ENCODE peak calls at places on chromosomes 6 and 20, in four cellular contexts. One of them, this sample, is unnamed. For H3K4me1, the result is how much of the 10 kb centered on the place peaks cover.

GRCh38 chr6:51805517-51805916 is 281.9 kb downstream of the PKHD1 start:
- DNase-seq in H1: no peak
- DNase-seq in stomach: no peak
- DNase-seq in HCT116: no peak
- DNase-seq in this sample: no peak

GRCh38 chr6:71402101-71402500 is 113.5 kb downstream of the OGFRL1 start:
- DNase-seq in H1: no peak
- DNase-seq in stomach: no peak
- DNase-seq in HCT116: no peak
- DNase-seq in this sample: no peak

GRCh38 chr6:11318835-11319813 is 86.7 kb upstream of the NEDD9 start:
- DNase-seq in H1: no peak
- DNase-seq in stomach: no peak
- DNase-seq in HCT116: no peak
- DNase-seq in this sample: no peak

GRCh38 chr6:35259946-35260626 is 551 bp downstream of the ZNF76 start:
- DNase-seq in H1: peak
- DNase-seq in stomach: peak
- DNase-seq in HCT116: peak
- DNase-seq in this sample: no peak

GRCh38 chr6:55578537-55579363 is at the start of gene HMGCLL1:
- DNase-seq in H1: peak
- DNase-seq in stomach: no peak
- DNase-seq in HCT116: no peak
- DNase-seq in this sample: no peak

GRCh38 chr6:113860165-113860955 is 3.2 kb downstream of the MARCKS start:
- DNase-seq in H1: no peak
- DNase-seq in stomach: peak
- DNase-seq in HCT116: no peak
- DNase-seq in this sample: peak

GRCh38 chr20:18625907-18626655 is 38.2 kb downstream of the DTD1 start:
- DNase-seq in H1: no peak
- DNase-seq in stomach: no peak
- DNase-seq in HCT116: no peak
- DNase-seq in this sample: no peak

GRCh38 chr6:159168536-159169192 is 536 bp upstream of the FNDC1 start:
- DNase-seq in H1: no peak
- DNase-seq in stomach: peak
- DNase-seq in HCT116: no peak
- DNase-seq in this sample: no peak

GRCh38 chr20:62709537-62709905 is 885 bp downstream of the NTSR1 start:
- DNase-seq in H1: no peak
- DNase-seq in stomach: no peak
- DNase-seq in HCT116: no peak
- DNase-seq in this sample: no peak

GRCh38 chr6:2166717-2167116 is 78.7 kb downstream of the GMDS start:
- DNase-seq in H1: no peak
- DNase-seq in stomach: peak
- DNase-seq in HCT116: no peak
- DNase-seq in this sample: no peak

GRCh38 chr20:48676795-48677447 is 150.9 kb downstream of the PREX1 start:
- DNase-seq in H1: no peak
- DNase-seq in stomach: no peak
- DNase-seq in HCT116: no peak
- DNase-seq in this sample: peak

GRCh38 chr6:4347877-4348276 is 212.5 kb upstream of the ECI2 start:
- DNase-seq in H1: no peak
- DNase-seq in stomach: no peak
- DNase-seq in HCT116: no peak
- DNase-seq in this sample: no peak

GRCh38 chr6:87697581-87698552 is 4.2 kb downstream of the AKIRIN2 start:
- DNase-seq in H1: no peak
- DNase-seq in stomach: no peak
- DNase-seq in HCT116: no peak
- DNase-seq in this sample: no peak

GRCh38 chr6:149855040-149855654 is 9.0 kb downstream of the LRP11 start:
- DNase-seq in H1: no peak
- DNase-seq in stomach: peak
- DNase-seq in HCT116: peak
- DNase-seq in this sample: no peak

DNA sequence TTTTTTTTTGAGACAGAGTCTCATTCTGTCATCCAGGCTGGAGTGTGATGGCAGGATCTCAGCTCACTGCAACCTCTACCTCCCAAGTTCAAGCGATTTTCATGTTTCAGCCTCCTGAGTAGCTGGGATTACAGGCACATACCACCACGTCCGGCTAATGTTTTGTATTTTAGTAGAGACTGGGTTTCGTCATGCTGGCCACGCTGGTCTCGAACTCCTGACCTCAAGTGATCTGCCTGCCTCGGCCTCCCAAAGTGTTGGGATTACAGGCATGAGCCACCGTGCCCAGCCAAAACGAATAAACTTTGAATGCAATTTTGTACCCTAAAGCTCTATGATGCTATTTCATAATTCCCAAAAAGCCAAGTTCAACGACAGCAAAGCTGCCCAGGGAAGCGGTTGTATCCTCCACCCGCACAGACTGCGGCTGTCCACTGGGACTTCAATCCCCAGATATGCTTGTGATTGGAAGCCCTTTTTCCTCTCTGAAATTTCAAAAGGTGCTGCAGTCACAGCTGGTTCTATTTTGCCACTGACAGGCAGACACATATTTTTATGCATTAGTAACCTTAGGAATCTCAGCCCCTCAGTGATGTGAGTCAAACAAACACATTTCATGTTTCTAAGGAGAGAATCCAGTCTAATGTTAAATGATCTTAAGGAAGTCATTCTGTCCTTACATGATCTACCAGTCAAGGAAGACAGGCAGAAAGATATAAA is 8.7 kb upstream of the RAMACL start:
- DNase-seq in H1: no peak
- DNase-seq in stomach: no peak
- DNase-seq in HCT116: no peak
- DNase-seq in this sample: no peak
- H3K4me1 ChIP-seq in H1: under half
- H3K4me1 ChIP-seq in stomach: under half
- H3K4me1 ChIP-seq in HCT116: under half
- H3K4me1 ChIP-seq in this sample: under half

GRCh38 chr6:132814716-132815570 is 574 bp downstream of the RPS12 start:
- DNase-seq in H1: no peak
- DNase-seq in stomach: no peak
- DNase-seq in HCT116: no peak
- DNase-seq in this sample: no peak
- TF ChIP-seq POLR2AphosphoS5 in H1: peak
- TF ChIP-seq POLR2AphosphoS5 in stomach: no peak
- TF ChIP-seq POLR2AphosphoS5 in HCT116: no peak
- TF ChIP-seq POLR2AphosphoS5 in this sample: no peak

GRCh38 chr6:146915671-146916127 is 288.5 kb upstream of the STXBP5 start:
- DNase-seq in H1: no peak
- DNase-seq in stomach: no peak
- DNase-seq in HCT116: no peak
- DNase-seq in this sample: no peak
- H3K4me3 ChIP-seq in H1: no peak
- H3K4me3 ChIP-seq in stomach: no peak
- H3K4me3 ChIP-seq in HCT116: no peak
- H3K4me3 ChIP-seq in this sample: no peak

GRCh38 chr20:40508821-40509220 is 180.2 kb downstream of the MAFB start:
- DNase-seq in H1: no peak
- DNase-seq in stomach: no peak
- DNase-seq in HCT116: no peak
- DNase-seq in this sample: no peak

GRCh38 chr20:40511478-40511877 is 177.6 kb downstream of the MAFB start:
- DNase-seq in H1: no peak
- DNase-seq in stomach: no peak
- DNase-seq in HCT116: no peak
- DNase-seq in this sample: no peak

GRCh38 chr20:40510622-40511021 is 178.4 kb downstream of the MAFB start:
- DNase-seq in H1: no peak
- DNase-seq in stomach: no peak
- DNase-seq in HCT116: no peak
- DNase-seq in this sample: no peak

GRCh38 chr20:40502431-40502992 is 186.5 kb downstream of the MAFB start:
- DNase-seq in H1: no peak
- DNase-seq in stomach: no peak
- DNase-seq in HCT116: no peak
- DNase-seq in this sample: no peak

DNA sequence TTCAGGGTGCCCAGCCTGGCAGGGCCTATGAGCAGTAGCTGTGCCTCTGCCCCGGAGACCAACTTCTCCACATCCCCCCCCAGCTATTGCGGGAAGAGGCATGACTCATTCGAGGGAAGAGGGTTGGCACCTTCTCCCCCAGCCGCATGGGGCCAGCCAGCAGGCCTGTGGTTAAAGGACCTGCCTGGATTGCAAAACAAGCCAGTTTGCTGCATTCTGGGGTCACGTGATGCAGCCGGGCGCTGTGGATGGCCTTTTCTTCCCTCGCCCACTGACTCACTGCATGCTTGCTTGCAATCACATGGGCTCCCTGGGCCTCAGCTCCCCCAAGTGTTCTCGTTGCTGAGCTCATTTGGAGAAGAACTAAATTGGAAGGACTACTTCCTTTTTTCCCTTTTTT is 182.5 kb downstream of the MAFB start:
- DNase-seq in H1: no peak
- DNase-seq in stomach: peak
- DNase-seq in HCT116: peak
- DNase-seq in this sample: peak
- H3K4me1 ChIP-seq in H1: under half
- H3K4me1 ChIP-seq in stomach: under half
- H3K4me1 ChIP-seq in HCT116: under half
- H3K4me1 ChIP-seq in this sample: under half

DNA sequence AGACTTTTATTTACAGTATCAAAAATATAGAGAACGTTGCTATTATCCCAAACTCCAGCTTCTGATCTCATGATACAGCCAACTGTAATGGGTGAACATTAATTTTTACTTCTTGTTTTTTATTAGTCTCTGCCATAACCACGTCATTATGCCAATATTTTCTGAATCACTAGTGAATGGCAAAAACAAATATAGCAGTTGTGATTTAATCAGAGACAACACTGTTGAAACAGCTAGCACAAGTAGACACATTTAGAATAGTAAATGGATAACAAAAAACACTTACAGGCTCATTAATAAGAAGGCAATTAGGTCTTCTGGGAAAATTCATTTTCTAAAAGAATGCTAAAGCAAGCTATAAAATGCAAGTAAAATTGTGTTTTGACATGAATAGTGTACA is 8.1 kb downstream of the PTPRK start:
- DNase-seq in H1: no peak
- DNase-seq in stomach: no peak
- DNase-seq in HCT116: no peak
- DNase-seq in this sample: no peak
- TF ChIP-seq POLR2AphosphoS5 in H1: no peak
- TF ChIP-seq POLR2AphosphoS5 in stomach: no peak
- TF ChIP-seq POLR2AphosphoS5 in HCT116: no peak
- TF ChIP-seq POLR2AphosphoS5 in this sample: no peak

GRCh38 chr6:111871207-111871606 is 2.0 kb downstream of the FYN start:
- DNase-seq in H1: no peak
- DNase-seq in stomach: no peak
- DNase-seq in HCT116: no peak
- DNase-seq in this sample: no peak
- H3K4me3 ChIP-seq in H1: peak
- H3K4me3 ChIP-seq in stomach: peak
- H3K4me3 ChIP-seq in HCT116: no peak
- H3K4me3 ChIP-seq in this sample: peak

GRCh38 chr6:148453906-148454305 is 111.3 kb downstream of the SASH1 start:
- DNase-seq in H1: no peak
- DNase-seq in stomach: no peak
- DNase-seq in HCT116: no peak
- DNase-seq in this sample: no peak
- H3K4me1 ChIP-seq in H1: under half
- H3K4me1 ChIP-seq in stomach: under half
- H3K4me1 ChIP-seq in HCT116: under half
- H3K4me1 ChIP-seq in this sample: under half

GRCh38 chr6:167093922-167094432 is 28.9 kb upstream of the CCR6 start:
- DNase-seq in H1: no peak
- DNase-seq in stomach: no peak
- DNase-seq in HCT116: no peak
- DNase-seq in this sample: peak

GRCh38 chr6:167095888-167096287 is 27.0 kb upstream of the CCR6 start:
- DNase-seq in H1: no peak
- DNase-seq in stomach: no peak
- DNase-seq in HCT116: no peak
- DNase-seq in this sample: no peak

GRCh38 chr6:167094436-167094819 is 28.5 kb upstream of the CCR6 start:
- DNase-seq in H1: no peak
- DNase-seq in stomach: no peak
- DNase-seq in HCT116: no peak
- DNase-seq in this sample: no peak

GRCh38 chr6:167093406-167093921 is 29.4 kb upstream of the CCR6 start:
- DNase-seq in H1: no peak
- DNase-seq in stomach: no peak
- DNase-seq in HCT116: no peak
- DNase-seq in this sample: peak

DNA sequence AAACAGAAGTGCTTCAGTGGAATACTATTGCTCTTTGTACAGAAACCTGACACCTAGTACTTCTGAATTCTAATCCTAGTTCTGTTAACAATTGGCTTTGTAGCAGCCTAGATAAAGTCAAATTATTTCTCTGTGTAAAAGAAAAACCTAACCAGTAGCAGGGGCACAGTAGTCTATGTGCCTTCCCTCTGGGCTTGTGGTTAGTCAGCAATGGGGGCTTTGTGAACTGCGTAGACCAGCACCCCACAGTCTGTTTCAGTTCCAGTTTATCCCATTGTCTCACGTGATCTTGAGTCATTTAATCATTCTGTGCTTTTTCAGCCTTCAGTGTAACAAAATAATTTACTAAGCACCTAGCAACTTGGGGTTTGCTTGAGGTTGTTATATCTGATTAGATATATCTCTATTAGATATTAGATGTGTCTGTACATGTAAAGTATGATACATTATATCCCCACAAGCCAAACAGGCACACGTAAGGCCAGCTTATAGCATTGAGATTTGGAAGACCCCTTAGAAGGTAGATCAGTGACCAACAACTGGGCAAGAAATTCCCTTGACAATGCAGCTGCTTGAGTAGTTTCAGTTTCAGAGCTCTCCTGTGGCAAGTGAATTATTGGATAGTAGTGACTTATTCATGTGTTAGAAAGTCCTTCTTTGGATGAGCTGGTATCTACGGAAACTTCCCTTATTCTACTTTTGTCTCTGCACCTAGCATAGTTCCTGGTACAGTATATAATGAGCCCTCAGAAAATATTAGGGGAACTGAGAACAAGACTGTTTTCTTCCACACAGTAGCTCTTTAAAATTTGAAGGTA is 27.9 kb upstream of the CCR6 start:
- DNase-seq in H1: no peak
- DNase-seq in stomach: no peak
- DNase-seq in HCT116: no peak
- DNase-seq in this sample: no peak
- TF ChIP-seq POLR2AphosphoS5 in H1: no peak
- TF ChIP-seq POLR2AphosphoS5 in stomach: no peak
- TF ChIP-seq POLR2AphosphoS5 in HCT116: no peak
- TF ChIP-seq POLR2AphosphoS5 in this sample: no peak

GRCh38 chr6:33193619-33194018 is 1.4 kb upstream of the COL11A2 start:
- DNase-seq in H1: no peak
- DNase-seq in stomach: no peak
- DNase-seq in HCT116: no peak
- DNase-seq in this sample: no peak
- H3K4me3 ChIP-seq in H1: peak
- H3K4me3 ChIP-seq in stomach: peak
- H3K4me3 ChIP-seq in HCT116: no peak
- H3K4me3 ChIP-seq in this sample: no peak